ENCODE peak calls at places on chromosome 6, in ten cellular contexts. One of them, this sample, is unnamed.

GRCh38 chr6:139474145-139475108 is 100.0 kb upstream of the CITED2 start:
- DNase-seq in left cardiac atrium: no peak
- DNase-seq in ELR: peak
- DNase-seq in NCI-H1092 treated with DMSO at 0.1 percent for 48 hours: peak
- DNase-seq in EL: peak
- DNase-seq in naive thymus-derived CD8-positive, alpha-beta T cell: no peak
- DNase-seq in Right ventricle myocardium superior: no peak
- DNase-seq in B cell: no peak
- DNase-seq in amniotic stem cell: no peak
- DNase-seq in bronchial epithelial cell: no peak
- DNase-seq in this sample: peak

GRCh38 chr6:40931927-40932326 is 107.1 kb downstream of the UNC5CL start:
- DNase-seq in left cardiac atrium: no peak
- DNase-seq in ELR: peak
- DNase-seq in NCI-H1092 treated with DMSO at 0.1 percent for 48 hours: no peak
- DNase-seq in EL: peak
- DNase-seq in naive thymus-derived CD8-positive, alpha-beta T cell: no peak
- DNase-seq in Right ventricle myocardium superior: no peak
- DNase-seq in B cell: no peak
- DNase-seq in amniotic stem cell: peak
- DNase-seq in bronchial epithelial cell: peak
- DNase-seq in this sample: no peak

GRCh38 chr6:70797625-70798024 is 129.9 kb downstream of the SMAP1 start:
- DNase-seq in left cardiac atrium: no peak
- DNase-seq in ELR: no peak
- DNase-seq in NCI-H1092 treated with DMSO at 0.1 percent for 48 hours: no peak
- DNase-seq in EL: no peak
- DNase-seq in naive thymus-derived CD8-positive, alpha-beta T cell: no peak
- DNase-seq in Right ventricle myocardium superior: no peak
- DNase-seq in B cell: no peak
- DNase-seq in amniotic stem cell: no peak
- DNase-seq in bronchial epithelial cell: no peak
- DNase-seq in this sample: peak

GRCh38 chr6:56541736-56542366 is 100.8 kb downstream of the DST start:
- DNase-seq in left cardiac atrium: no peak
- DNase-seq in ELR: no peak
- DNase-seq in NCI-H1092 treated with DMSO at 0.1 percent for 48 hours: peak
- DNase-seq in EL: no peak
- DNase-seq in naive thymus-derived CD8-positive, alpha-beta T cell: no peak
- DNase-seq in Right ventricle myocardium superior: no peak
- DNase-seq in B cell: no peak
- DNase-seq in amniotic stem cell: no peak
- DNase-seq in bronchial epithelial cell: peak
- DNase-seq in this sample: no peak

GRCh38 chr6:89313006-89313405 is 2.1 kb downstream of the GABRR2 start:
- DNase-seq in left cardiac atrium: no peak
- DNase-seq in ELR: peak
- DNase-seq in NCI-H1092 treated with DMSO at 0.1 percent for 48 hours: peak
- DNase-seq in EL: peak
- DNase-seq in naive thymus-derived CD8-positive, alpha-beta T cell: no peak
- DNase-seq in Right ventricle myocardium superior: no peak
- DNase-seq in B cell: no peak
- DNase-seq in amniotic stem cell: peak
- DNase-seq in bronchial epithelial cell: peak
- DNase-seq in this sample: no peak

GRCh38 chr6:119350202-119351004 is 842 bp upstream of the MAN1A1 start:
- DNase-seq in left cardiac atrium: no peak
- DNase-seq in ELR: peak
- DNase-seq in NCI-H1092 treated with DMSO at 0.1 percent for 48 hours: no peak
- DNase-seq in EL: peak
- DNase-seq in naive thymus-derived CD8-positive, alpha-beta T cell: no peak
- DNase-seq in Right ventricle myocardium superior: no peak
- DNase-seq in B cell: no peak
- DNase-seq in amniotic stem cell: peak
- DNase-seq in bronchial epithelial cell: peak
- DNase-seq in this sample: peak

GRCh38 chr6:110233769-110234374 is 53.6 kb downstream of the CDC40 start:
- DNase-seq in left cardiac atrium: no peak
- DNase-seq in ELR: no peak
- DNase-seq in NCI-H1092 treated with DMSO at 0.1 percent for 48 hours: no peak
- DNase-seq in EL: peak
- DNase-seq in naive thymus-derived CD8-positive, alpha-beta T cell: no peak
- DNase-seq in Right ventricle myocardium superior: no peak
- DNase-seq in B cell: peak
- DNase-seq in amniotic stem cell: no peak
- DNase-seq in bronchial epithelial cell: no peak
- DNase-seq in this sample: peak

GRCh38 chr6:118288355-118289124 is 259.6 kb upstream of the PLN start:
- DNase-seq in left cardiac atrium: no peak
- DNase-seq in ELR: peak
- DNase-seq in NCI-H1092 treated with DMSO at 0.1 percent for 48 hours: peak
- DNase-seq in EL: peak
- DNase-seq in naive thymus-derived CD8-positive, alpha-beta T cell: no peak
- DNase-seq in Right ventricle myocardium superior: no peak
- DNase-seq in B cell: no peak
- DNase-seq in amniotic stem cell: no peak
- DNase-seq in bronchial epithelial cell: peak
- DNase-seq in this sample: no peak

GRCh38 chr6:129073651-129074419 is 190.9 kb downstream of the LAMA2 start:
- DNase-seq in left cardiac atrium: no peak
- DNase-seq in ELR: no peak
- DNase-seq in NCI-H1092 treated with DMSO at 0.1 percent for 48 hours: no peak
- DNase-seq in EL: no peak
- DNase-seq in naive thymus-derived CD8-positive, alpha-beta T cell: no peak
- DNase-seq in Right ventricle myocardium superior: no peak
- DNase-seq in B cell: no peak
- DNase-seq in amniotic stem cell: no peak
- DNase-seq in bronchial epithelial cell: no peak
- DNase-seq in this sample: no peak

GRCh38 chr6:133896344-133896721 is 7.4 kb downstream of the TCF21 start:
- DNase-seq in left cardiac atrium: no peak
- DNase-seq in ELR: no peak
- DNase-seq in NCI-H1092 treated with DMSO at 0.1 percent for 48 hours: no peak
- DNase-seq in EL: no peak
- DNase-seq in naive thymus-derived CD8-positive, alpha-beta T cell: no peak
- DNase-seq in Right ventricle myocardium superior: no peak
- DNase-seq in B cell: no peak
- DNase-seq in amniotic stem cell: no peak
- DNase-seq in bronchial epithelial cell: no peak
- DNase-seq in this sample: no peak

GRCh38 chr6:10140121-10140520 is 274.8 kb downstream of the TFAP2A start:
- DNase-seq in left cardiac atrium: no peak
- DNase-seq in ELR: no peak
- DNase-seq in NCI-H1092 treated with DMSO at 0.1 percent for 48 hours: no peak
- DNase-seq in EL: no peak
- DNase-seq in naive thymus-derived CD8-positive, alpha-beta T cell: no peak
- DNase-seq in Right ventricle myocardium superior: no peak
- DNase-seq in B cell: no peak
- DNase-seq in amniotic stem cell: no peak
- DNase-seq in bronchial epithelial cell: peak
- DNase-seq in this sample: no peak

GRCh38 chr6:16168858-16169257 is 40.0 kb downstream of the MYLIP start:
- DNase-seq in left cardiac atrium: no peak
- DNase-seq in ELR: peak
- DNase-seq in NCI-H1092 treated with DMSO at 0.1 percent for 48 hours: peak
- DNase-seq in EL: peak
- DNase-seq in naive thymus-derived CD8-positive, alpha-beta T cell: peak
- DNase-seq in Right ventricle myocardium superior: no peak
- DNase-seq in B cell: peak
- DNase-seq in amniotic stem cell: no peak
- DNase-seq in bronchial epithelial cell: peak
- DNase-seq in this sample: no peak

GRCh38 chr6:25136879-25137278 is 142.3 kb upstream of the CARMIL1 start:
- DNase-seq in left cardiac atrium: peak
- DNase-seq in ELR: peak
- DNase-seq in NCI-H1092 treated with DMSO at 0.1 percent for 48 hours: no peak
- DNase-seq in EL: no peak
- DNase-seq in naive thymus-derived CD8-positive, alpha-beta T cell: no peak
- DNase-seq in Right ventricle myocardium superior: no peak
- DNase-seq in B cell: peak
- DNase-seq in amniotic stem cell: no peak
- DNase-seq in bronchial epithelial cell: no peak
- DNase-seq in this sample: no peak

GRCh38 chr6:76275746-76276145 is 203.3 kb upstream of the IMPG1 start:
- DNase-seq in left cardiac atrium: no peak
- DNase-seq in ELR: peak
- DNase-seq in NCI-H1092 treated with DMSO at 0.1 percent for 48 hours: no peak
- DNase-seq in EL: peak
- DNase-seq in naive thymus-derived CD8-positive, alpha-beta T cell: no peak
- DNase-seq in Right ventricle myocardium superior: no peak
- DNase-seq in B cell: no peak
- DNase-seq in amniotic stem cell: no peak
- DNase-seq in bronchial epithelial cell: no peak
- DNase-seq in this sample: no peak

This sample was measured in GM13976.